ENCODE peak calls at places on chromosomes 16 and 17, in eight cellular contexts. F, E, L, W, J, S, V and R are unnamed samples.

GRCh38 chr16:3022208-3022696 is 1.5 kb downstream of the HCFC1R1 start:
- DNase-seq in F (peak; percentile 98), E (no peak), L (peak; percentile 93), W (peak; percentile 93), J (peak; percentile 81), S (peak; percentile 93), V (peak; percentile 93), R (peak; percentile 98)

GRCh38 chr16:78816499-78817441 is 717.3 kb downstream of the WWOX start:
- DNase-seq in F (no peak), E (no peak), L (no peak), W (no peak), J (no peak), S (peak; percentile 14), V (no peak), R (no peak)

GRCh38 chr16:80376941-80377340 is 163.9 kb upstream of the DYNLRB2 start:
- DNase-seq in F (no peak), E (no peak), L (no peak), W (no peak), J (no peak), S (no peak), V (no peak), R (no peak)

GRCh38 chr17:19024101-19025078 is 19.8 kb upstream of the FAM83G start:
- DNase-seq in F (peak; percentile 44), E (peak; percentile 45), L (no peak), W (peak; percentile 49), J (no peak), S (no peak), V (no peak), R (peak; percentile 97)

GRCh38 chr17:64240261-64240740 is 22.8 kb downstream of the TEX2 start:
- DNase-seq in F (peak; percentile 81), E (no peak), L (no peak), W (no peak), J (peak; percentile 49), S (no peak), V (no peak), R (no peak)

GRCh38 chr17:29108806-29109476 is 66.0 kb downstream of the PIPOX start:
- DNase-seq in F (peak; percentile 40), E (no peak), L (no peak), W (no peak), J (no peak), S (no peak), V (no peak), R (no peak)

GRCh38 chr17:28725166-28725659 is 820 bp downstream of the TLCD1 start:
- DNase-seq in F (peak; percentile 79), E (no peak), L (no peak), W (peak; percentile 88), J (no peak), S (peak; percentile 61), V (peak; percentile 38), R (peak; percentile 92)

GRCh38 chr16:84718-85452 is 6.9 kb downstream of the MPG start:
- DNase-seq in F (no peak), E (peak; percentile 17), L (peak; percentile 60), W (no peak), J (no peak), S (peak; percentile 91), V (peak; percentile 97), R (peak; percentile 100)

GRCh38 chr16:27374794-27375499 is 27.0 kb upstream of the IL21R start:
- DNase-seq in F (peak; percentile 99), E (peak; percentile 45), L (peak; percentile 59), W (peak; percentile 87), J (peak; percentile 85), S (peak; percentile 77), V (peak; percentile 83), R (peak; percentile 88)

GRCh38 chr17:50774225-50774803 is 7.0 kb upstream of the ANKRD40CL start:
- DNase-seq in F (peak; percentile 53), E (no peak), L (no peak), W (no peak), J (no peak), S (no peak), V (no peak), R (no peak)

GRCh38 chr17:79529661-79530081 is 81.2 kb downstream of the RBFOX3 start:
- DNase-seq in F (no peak), E (no peak), L (no peak), W (no peak), J (no peak), S (no peak), V (no peak), R (peak; percentile 26)

GRCh38 chr16:66599726-66600125 is 4.8 kb upstream of the CMTM3 start:
- DNase-seq in F (no peak), E (peak; percentile 42), L (no peak), W (no peak), J (no peak), S (no peak), V (no peak), R (no peak)

DNA sequence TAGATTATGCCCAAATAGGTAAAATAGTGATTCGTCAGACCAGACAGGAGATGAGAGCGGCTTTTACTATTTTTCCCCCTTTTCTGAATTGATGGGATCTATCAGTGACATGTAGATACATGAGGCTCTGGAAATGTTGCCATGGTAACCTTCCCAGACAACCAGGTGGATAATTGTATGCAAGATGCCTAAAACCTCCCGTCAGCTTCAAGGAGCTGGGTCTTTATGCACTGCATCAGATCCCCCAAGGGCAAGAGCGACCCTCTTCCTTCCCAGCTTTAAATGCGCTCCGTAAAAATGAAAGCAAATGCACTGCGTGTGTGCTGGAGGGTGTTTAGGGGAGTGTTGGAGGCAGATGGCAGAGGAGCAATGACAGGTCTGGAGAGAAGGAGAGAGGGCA is 461.9 kb upstream of the HSBP1 start:
- DNase-seq in F (peak; percentile 82), E (no peak), L (no peak), W (no peak), J (peak; percentile 8), S (no peak), V (no peak), R (no peak)
- H3K27ac ChIP-seq in F (no peak overlapping the region), E (no peak overlapping the region), L (no peak overlapping the region), W (no peak overlapping the region), J (no peak overlapping the region), S (no peak overlapping the region), V (no peak overlapping the region), R (no peak overlapping the region)

DNA sequence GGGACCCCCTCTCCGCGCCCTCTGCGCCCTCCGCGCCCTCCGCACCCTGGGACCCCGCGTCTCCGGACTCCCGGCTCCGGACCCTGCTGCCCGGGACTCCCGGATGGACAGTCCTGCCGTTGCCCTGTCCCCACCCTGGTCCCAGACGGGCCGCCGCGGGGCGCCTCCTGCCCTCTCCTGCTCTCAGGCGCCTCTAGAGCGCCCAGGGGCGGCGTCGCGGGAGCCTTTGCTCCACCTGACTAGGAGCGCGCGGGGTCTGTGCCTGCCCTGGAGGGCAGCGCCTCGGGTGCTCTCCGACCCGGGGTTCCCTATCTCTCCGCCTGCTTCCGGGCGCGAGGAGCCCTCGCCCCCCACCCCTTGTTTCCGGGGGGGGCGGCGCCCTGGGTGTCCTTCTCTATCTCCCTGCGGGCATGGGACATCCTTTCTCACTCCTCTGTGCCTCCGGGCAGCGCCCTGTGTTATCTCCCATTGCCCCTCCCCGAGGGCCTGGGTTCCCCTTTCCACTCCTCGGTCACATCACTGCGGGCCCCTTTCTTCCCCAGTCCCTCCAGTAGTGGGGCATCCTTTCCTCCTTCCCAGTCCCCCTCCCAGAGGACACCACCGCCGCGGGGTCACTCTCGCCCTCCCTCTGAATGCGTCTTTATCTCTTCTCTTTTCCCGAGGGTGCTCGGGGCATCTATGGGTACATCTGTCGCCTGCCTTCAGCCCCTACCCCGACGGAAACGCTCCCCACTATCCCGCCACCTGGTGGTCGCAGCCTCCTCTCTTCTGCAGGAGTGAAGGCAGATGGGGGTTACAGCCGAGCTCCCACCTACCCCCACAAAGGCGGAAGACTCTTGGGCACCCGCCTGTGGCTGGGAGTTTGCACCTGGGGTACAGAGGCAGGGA is 865 bp downstream of the PRKCB start:
- DNase-seq in F (peak; percentile 13), E (peak; percentile 68), L (peak; percentile 31), W (no peak), J (peak; percentile 74), S (no peak), V (no peak), R (no peak)
- H3K4me3 ChIP-seq in F (no peak overlapping the region), E (peak overlapping the region; percentile 84), L (peak overlapping the region; percentile 47), W (peak overlapping the region; percentile 46), J (peak overlapping the region; percentile 69), S (no peak overlapping the region), V (no peak overlapping the region), R (no peak overlapping the region)

DNA sequence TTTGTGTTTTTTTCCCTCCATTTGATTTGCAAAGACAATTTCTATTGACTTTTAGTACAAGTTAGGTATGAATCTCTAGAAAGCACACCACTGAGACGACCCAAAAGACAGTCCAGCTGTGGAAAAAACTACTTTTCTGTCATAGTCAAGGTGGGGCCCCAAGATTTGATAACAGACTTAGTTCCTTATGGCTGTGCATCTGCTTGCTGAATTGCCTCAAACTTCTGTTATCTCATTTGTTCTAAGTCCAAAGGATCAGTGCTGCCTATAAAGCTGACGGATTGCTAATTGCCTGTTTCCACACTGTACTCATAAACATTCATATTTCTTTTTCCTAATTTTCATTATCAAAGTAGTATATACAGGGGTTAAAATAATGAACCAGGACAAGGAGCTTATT is 180.8 kb downstream of the SPECC1 start:
- DNase-seq in F (no peak), E (no peak), L (no peak), W (no peak), J (peak; percentile 7), S (no peak), V (no peak), R (no peak)
- H3K4me1 ChIP-seq in F (peaks cover 9% of the 10 kb centered on the region), E (no peaks in the 10 kb centered on the region), L (no peaks in the 10 kb centered on the region), W (peaks cover 46% of the 10 kb centered on the region), J (peaks cover 27% of the 10 kb centered on the region), S (peaks cover 22% of the 10 kb centered on the region), V (no peaks in the 10 kb centered on the region), R (peaks cover 60% of the 10 kb centered on the region)

GRCh38 chr17:73722163-73722562 is 77.9 kb upstream of the SDK2 start:
- DNase-seq in F (peak; percentile 28), E (peak; percentile 77), L (no peak), W (no peak), J (no peak), S (no peak), V (no peak), R (no peak)
- H3K27ac ChIP-seq in F (no peak overlapping the region), E (no peak overlapping the region), L (no peak overlapping the region), W (no peak overlapping the region), J (no peak overlapping the region), S (no peak overlapping the region), V (no peak overlapping the region), R (no peak overlapping the region)

DNA sequence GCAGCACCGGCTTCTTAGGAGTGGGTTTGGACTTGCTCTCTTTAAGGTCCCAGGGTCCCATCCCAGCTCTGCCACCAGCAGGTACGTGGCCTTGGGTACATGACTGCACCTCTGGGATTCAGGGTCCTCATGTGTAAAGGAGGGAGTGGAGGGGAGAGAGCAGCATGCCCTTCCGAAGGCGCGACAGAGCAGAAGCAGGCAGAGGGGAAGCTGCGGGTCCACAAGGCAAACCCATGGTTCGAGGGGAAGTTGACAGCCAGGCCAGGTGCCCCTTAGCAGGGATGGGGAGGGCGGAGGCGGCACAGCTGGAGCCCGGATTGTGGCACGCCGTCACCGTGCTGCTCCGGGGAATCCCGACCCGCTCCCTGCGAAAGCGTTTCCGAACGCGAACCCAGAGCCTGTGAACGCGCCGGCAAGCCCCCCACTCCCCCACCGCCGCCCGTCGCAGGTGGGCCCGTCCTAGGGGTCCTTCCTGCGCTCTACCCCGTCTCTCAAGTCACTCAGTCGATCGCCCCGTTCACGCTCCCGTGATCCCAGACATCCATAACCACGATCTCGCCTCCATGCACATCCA is 4.1 kb upstream of the TBX2 start:
- DNase-seq in F (no peak), E (no peak), L (no peak), W (no peak), J (peak; percentile 33), S (no peak), V (no peak), R (no peak)
- H3K4me3 ChIP-seq in F (no peak overlapping the region), E (no peak overlapping the region), L (peak overlapping the region; percentile 33), W (no peak overlapping the region), J (no peak overlapping the region), S (peak overlapping the region; percentile 62), V (no peak overlapping the region), R (no peak overlapping the region)